ENCODE peak calls at places on chromosome 1, in six cellular contexts. E is CD4-positive, CD25-positive, alpha-beta regulatory T cell; O is pancreas; Z is CD8-positive, alpha-beta memory T cell; D is SJSA1; G is effector memory CD4-positive, alpha-beta T cell. H is an unnamed sample. For H3K4me1, the result is how much of the 10 kb centered on the place peaks cover.

GRCh38 chr1:7478797-7479499 is 292.1 kb upstream of the VAMP3 start:
- DNase-seq in E (no peak), O (no peak), Z (no peak), D (no peak), G (no peak), H (peak)

GRCh38 chr1:228277491-228278431 is 69.9 kb downstream of the OBSCN start:
- DNase-seq in E (no peak), O (no peak), Z (no peak), D (no peak), G (no peak), H (no peak)

GRCh38 chr1:31376374-31377134 is 3.7 kb upstream of the FABP3 start:
- DNase-seq in E (no peak), O (no peak), Z (no peak), D (peak), G (no peak), H (peak)

GRCh38 chr1:31523769-31524168 is 52.5 kb upstream of the TINAGL1 start:
- DNase-seq in E (no peak), O (no peak), Z (no peak), D (no peak), G (no peak), H (no peak)

GRCh38 chr1:36284061-36284460 is 22.1 kb upstream of the SH3D21 start:
- DNase-seq in E (no peak), O (no peak), Z (no peak), D (no peak), G (no peak), H (no peak)

GRCh38 chr1:19313961-19314882 is 2.1 kb downstream of the SLC66A1 start:
- DNase-seq in E (no peak), O (no peak), Z (no peak), D (no peak), G (no peak), H (no peak)

GRCh38 chr1:29380532-29380931 is 144.2 kb downstream of the PTPRU start:
- DNase-seq in E (no peak), O (no peak), Z (no peak), D (no peak), G (no peak), H (peak)

GRCh38 chr1:59752556-59753412 is 62.0 kb upstream of the HOOK1 start:
- DNase-seq in E (no peak), O (no peak), Z (no peak), D (no peak), G (no peak), H (no peak)

GRCh38 chr1:1345384-1345783 is 3.8 kb downstream of the DVL1 start:
- DNase-seq in E (no peak), O (no peak), Z (no peak), D (no peak), G (no peak), H (no peak)

GRCh38 chr1:235511470-235512240 is 7.4 kb upstream of the B3GALNT2 start:
- DNase-seq in E (no peak), O (no peak), Z (no peak), D (no peak), G (no peak), H (peak)

DNA sequence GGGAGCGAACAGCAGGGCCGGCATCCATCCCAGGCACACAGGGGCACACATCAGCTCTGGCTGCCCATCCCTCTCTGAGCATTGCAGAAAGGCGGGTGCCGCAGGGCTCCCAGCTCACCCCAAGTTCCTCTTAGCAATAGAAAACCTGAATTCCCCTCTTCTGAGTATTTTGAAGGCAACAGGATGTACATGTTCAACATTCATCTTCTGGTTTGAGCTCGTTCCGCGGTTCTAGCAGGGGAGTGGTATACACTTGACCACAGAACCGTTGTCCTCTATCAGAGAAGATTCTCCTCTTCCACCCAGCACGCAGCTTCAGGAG is 23.6 kb downstream of the ACTA1 start:
- DNase-seq in E (no peak), O (no peak), Z (no peak), D (no peak), G (no peak), H (no peak)
- H3K4me1 ChIP-seq in E (under half), O (under half), Z (under half), D (under half), G (under half), H (under half)

GRCh38 chr1:167924553-167925223 is 10.8 kb upstream of the ADCY10 start:
- DNase-seq in E (no peak), O (no peak), Z (no peak), D (no peak), G (no peak), H (no peak)

GRCh38 chr1:167928457-167928852 is 8.0 kb upstream of the DCAF6 start:
- DNase-seq in E (no peak), O (no peak), Z (no peak), D (no peak), G (no peak), H (no peak)

GRCh38 chr1:167927075-167927754 is 9.3 kb upstream of the DCAF6 start:
- DNase-seq in E (no peak), O (no peak), Z (no peak), D (no peak), G (no peak), H (no peak)

GRCh38 chr1:167924102-167924501 is 10.2 kb upstream of the ADCY10 start:
- DNase-seq in E (no peak), O (no peak), Z (no peak), D (no peak), G (no peak), H (no peak)

GRCh38 chr1:167926486-167926997 is 9.9 kb upstream of the DCAF6 start:
- DNase-seq in E (no peak), O (no peak), Z (no peak), D (no peak), G (no peak), H (no peak)
- H3K4me1 ChIP-seq in E (under half), O (under half), Z (under half), D (under half), G (under half), H (under half)

DNA sequence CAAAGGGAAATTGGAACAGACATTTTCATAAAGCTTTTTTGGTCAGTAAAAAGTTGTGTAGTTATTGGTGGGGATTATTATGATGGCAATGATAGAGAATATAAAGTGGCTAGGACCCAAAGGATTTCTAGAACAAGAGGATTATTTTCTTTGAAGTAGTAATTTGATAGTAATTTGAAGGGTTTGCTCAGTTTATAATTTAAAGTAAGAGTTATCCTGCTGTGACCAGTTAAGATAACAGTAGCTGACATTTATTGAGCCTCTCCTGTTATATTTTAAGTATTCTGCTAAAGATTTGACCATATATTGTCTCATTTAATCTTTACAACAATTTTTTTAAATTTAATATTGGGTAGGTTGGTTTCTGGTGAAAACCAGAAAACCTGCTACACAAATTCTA is 14.7 kb downstream of the CAPZA1 start:
- DNase-seq in E (no peak), O (no peak), Z (no peak), D (no peak), G (no peak), H (no peak)
- H3K4me1 ChIP-seq in E (half or more), O (under half), Z (half or more), D (half or more), G (under half), H (under half)

GRCh38 chr1:184890539-184890973 is 83.8 kb downstream of the NIBAN1 start:
- DNase-seq in E (peak), O (peak), Z (peak), D (no peak), G (peak), H (no peak)
- H3K4me1 ChIP-seq in E (under half), O (under half), Z (under half), D (under half), G (under half), H (under half)

GRCh38 chr1:16147615-16147926 is 8.3 kb downstream of the EPHA2 start:
- DNase-seq in E (no peak), O (no peak), Z (no peak), D (no peak), G (no peak), H (no peak)

GRCh38 chr1:16150508-16150907 is 5.4 kb downstream of the EPHA2 start:
- DNase-seq in E (no peak), O (no peak), Z (no peak), D (no peak), G (no peak), H (no peak)

GRCh38 chr1:16149702-16150488 is 6.0 kb downstream of the EPHA2 start:
- DNase-seq in E (no peak), O (no peak), Z (no peak), D (no peak), G (no peak), H (no peak)

GRCh38 chr1:16148329-16149092 is 7.4 kb downstream of the EPHA2 start:
- DNase-seq in E (no peak), O (no peak), Z (no peak), D (no peak), G (no peak), H (no peak)

GRCh38 chr1:16149146-16149545 is 6.7 kb downstream of the EPHA2 start:
- DNase-seq in E (no peak), O (no peak), Z (no peak), D (no peak), G (no peak), H (no peak)
- H3K4me1 ChIP-seq in E (under half), O (under half), Z (under half), D (half or more), G (under half), H (under half)

GRCh38 chr1:17198476-17199258 is 6.3 kb upstream of the PADI1 start:
- DNase-seq in E (no peak), O (no peak), Z (no peak), D (no peak), G (no peak), H (no peak)
- H3K4me1 ChIP-seq in E (under half), O (under half), Z (under half), D (under half), G (under half), H (under half)

GRCh38 chr1:86833461-86834215 is 80.3 kb downstream of the SELENOF start:
- DNase-seq in E (peak), O (peak), Z (peak), D (peak), G (peak), H (peak)
- H3K4me1 ChIP-seq in E (under half), O (under half), Z (under half), D (under half), G (under half), H (under half)

DNA sequence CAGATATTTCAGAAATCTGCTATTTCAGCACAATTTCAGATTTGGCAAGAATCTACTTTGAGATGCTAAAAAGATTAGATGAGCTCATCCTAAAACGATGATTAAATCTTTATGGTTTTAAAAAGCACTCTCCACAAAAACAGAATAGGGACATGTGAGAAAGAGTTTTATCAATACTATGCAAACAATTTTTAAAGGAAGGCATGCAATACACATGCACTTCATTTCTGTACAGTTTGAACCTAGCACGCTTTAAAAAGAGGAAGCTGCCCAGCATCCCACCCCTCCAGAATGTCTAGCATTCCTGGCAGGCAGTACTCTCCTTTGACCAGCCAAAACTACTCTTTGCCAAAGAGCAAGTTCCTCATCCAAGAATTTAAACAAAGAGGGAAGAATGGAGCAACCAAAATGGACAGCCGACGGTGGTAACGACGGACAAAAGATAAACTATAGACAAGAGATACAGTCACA is 1.3 kb downstream of the ARHGAP29 start:
- DNase-seq in E (no peak), O (no peak), Z (no peak), D (peak), G (no peak), H (no peak)
- H3K4me1 ChIP-seq in E (under half), O (under half), Z (under half), D (under half), G (under half), H (under half)

GRCh38 chr1:207811920-207812720 is 60.3 kb downstream of the CD46 start:
- DNase-seq in E (no peak), O (peak), Z (no peak), D (no peak), G (no peak), H (no peak)
- H3K4me1 ChIP-seq in E (under half), O (half or more), Z (half or more), D (under half), G (under half), H (under half)

GRCh38 chr1:206683313-206683712 is 1.4 kb upstream of the MAPKAPK2 start:
- DNase-seq in E (no peak), O (no peak), Z (no peak), D (no peak), G (no peak), H (no peak)

GRCh38 chr1:206684478-206685255 is at the start of gene MAPKAPK2:
- DNase-seq in E (peak), O (peak), Z (peak), D (peak), G (peak), H (no peak)

GRCh38 chr1:206682111-206682510 is 2.6 kb upstream of the MAPKAPK2 start:
- DNase-seq in E (no peak), O (no peak), Z (no peak), D (no peak), G (no peak), H (no peak)

GRCh38 chr1:206685256-206685748 is 597 bp downstream of the MAPKAPK2 start:
- DNase-seq in E (peak), O (peak), Z (peak), D (no peak), G (peak), H (no peak)

GRCh38 chr1:206684003-206684402 is 702 bp upstream of the MAPKAPK2 start:
- DNase-seq in E (no peak), O (no peak), Z (no peak), D (no peak), G (no peak), H (no peak)
- H3K4me1 ChIP-seq in E (under half), O (under half), Z (under half), D (under half), G (under half), H (under half)

H was measured in foreskin keratinocyte.